ENCODE peak calls at places on chromosomes 16 and 17, in six cellular contexts. One of them, this sample, is unnamed.

GRCh38 chr17:36082062-36082461 is 7.9 kb downstream of the CCL3 start:
- DNase-seq in trophoblast cell: no peak
- DNase-seq in mesenchymal stem cell: no peak
- DNase-seq in H1: no peak
- DNase-seq in neuronal stem cell: no peak
- DNase-seq in IMR-90: no peak
- DNase-seq in this sample: no peak

GRCh38 chr16:22198547-22199293 is 7.4 kb upstream of the EEF2K start:
- DNase-seq in neuronal stem cell: no peak
- DNase-seq in IMR-90: peak
- DNase-seq in trophoblast cell: no peak
- DNase-seq in H1: no peak
- DNase-seq in mesenchymal stem cell: peak
- DNase-seq in this sample: peak

GRCh38 chr17:42387663-42388380 is 420 bp downstream of the STAT3 start:
- DNase-seq in trophoblast cell: peak
- DNase-seq in mesenchymal stem cell: peak
- DNase-seq in IMR-90: no peak
- DNase-seq in H1: no peak
- DNase-seq in neuronal stem cell: no peak
- DNase-seq in this sample: peak

GRCh38 chr17:4043862-4044261 is 79.6 kb upstream of the ATP2A3 start:
- DNase-seq in H1: no peak
- DNase-seq in trophoblast cell: no peak
- DNase-seq in IMR-90: no peak
- DNase-seq in neuronal stem cell: no peak
- DNase-seq in mesenchymal stem cell: no peak
- DNase-seq in this sample: no peak

GRCh38 chr16:24235806-24236205 is 20.3 kb upstream of the CACNG3 start:
- DNase-seq in neuronal stem cell: no peak
- DNase-seq in IMR-90: no peak
- DNase-seq in H1: no peak
- DNase-seq in mesenchymal stem cell: no peak
- DNase-seq in trophoblast cell: no peak
- DNase-seq in this sample: no peak

GRCh38 chr17:56699186-56699895 is 105.8 kb downstream of the NOG start:
- DNase-seq in neuronal stem cell: peak
- DNase-seq in H1: peak
- DNase-seq in IMR-90: peak
- DNase-seq in mesenchymal stem cell: peak
- DNase-seq in trophoblast cell: peak
- DNase-seq in this sample: peak

GRCh38 chr17:42071810-42072209 is 21.4 kb upstream of the C17orf113 start:
- DNase-seq in neuronal stem cell: no peak
- DNase-seq in H1: no peak
- DNase-seq in trophoblast cell: no peak
- DNase-seq in mesenchymal stem cell: no peak
- DNase-seq in IMR-90: no peak
- DNase-seq in this sample: no peak

GRCh38 chr17:2101448-2102257 is 46.8 kb downstream of the HIC1 start:
- DNase-seq in IMR-90: no peak
- DNase-seq in trophoblast cell: peak
- DNase-seq in H1: no peak
- DNase-seq in mesenchymal stem cell: no peak
- DNase-seq in neuronal stem cell: no peak
- DNase-seq in this sample: no peak

GRCh38 chr16:11955713-11956123 is 9.3 kb upstream of the TNFRSF17 start:
- DNase-seq in mesenchymal stem cell: peak
- DNase-seq in neuronal stem cell: no peak
- DNase-seq in H1: no peak
- DNase-seq in trophoblast cell: peak
- DNase-seq in IMR-90: peak
- DNase-seq in this sample: no peak

GRCh38 chr16:989354-989814 is 7.8 kb downstream of the SOX8 start:
- DNase-seq in H1: no peak
- DNase-seq in IMR-90: no peak
- DNase-seq in neuronal stem cell: no peak
- DNase-seq in trophoblast cell: no peak
- DNase-seq in mesenchymal stem cell: no peak
- DNase-seq in this sample: no peak

GRCh38 chr16:79874391-79874790 is 273.9 kb upstream of the MAF start:
- DNase-seq in IMR-90: no peak
- DNase-seq in mesenchymal stem cell: no peak
- DNase-seq in H1: no peak
- DNase-seq in neuronal stem cell: no peak
- DNase-seq in trophoblast cell: no peak
- DNase-seq in this sample: no peak

GRCh38 chr17:20094777-20095176 is 85.6 kb downstream of the SPECC1 start:
- DNase-seq in mesenchymal stem cell: no peak
- DNase-seq in trophoblast cell: no peak
- DNase-seq in neuronal stem cell: no peak
- DNase-seq in H1: no peak
- DNase-seq in IMR-90: no peak
- DNase-seq in this sample: no peak

GRCh38 chr16:1296688-1297412 is 12.6 kb upstream of the UBE2I start:
- DNase-seq in H1: no peak
- DNase-seq in neuronal stem cell: no peak
- DNase-seq in trophoblast cell: peak
- DNase-seq in IMR-90: peak
- DNase-seq in mesenchymal stem cell: peak
- DNase-seq in this sample: no peak

GRCh38 chr17:43812396-43813265 is 20.3 kb downstream of the MPP3 start:
- DNase-seq in IMR-90: no peak
- DNase-seq in mesenchymal stem cell: no peak
- DNase-seq in trophoblast cell: no peak
- DNase-seq in neuronal stem cell: no peak
- DNase-seq in H1: no peak
- DNase-seq in this sample: no peak

GRCh38 chr16:14097182-14097951 is 26.2 kb downstream of the MRTFB start:
- DNase-seq in neuronal stem cell: peak
- DNase-seq in trophoblast cell: peak
- DNase-seq in H1: no peak
- DNase-seq in IMR-90: no peak
- DNase-seq in mesenchymal stem cell: peak
- DNase-seq in this sample: no peak

GRCh38 chr16:1981972-1982574 is 804 bp upstream of the NOXO1 start:
- DNase-seq in trophoblast cell: no peak
- DNase-seq in H1: no peak
- DNase-seq in IMR-90: no peak
- DNase-seq in mesenchymal stem cell: no peak
- DNase-seq in neuronal stem cell: no peak
- DNase-seq in this sample: no peak

GRCh38 chr17:37365589-37365988 is 10.2 kb upstream of the C17orf78 start:
- DNase-seq in IMR-90: no peak
- DNase-seq in neuronal stem cell: no peak
- DNase-seq in trophoblast cell: no peak
- DNase-seq in mesenchymal stem cell: no peak
- DNase-seq in H1: no peak
- DNase-seq in this sample: no peak

GRCh38 chr16:68711421-68712139 is 25.5 kb upstream of the CDH1 start:
- DNase-seq in H1: no peak
- DNase-seq in mesenchymal stem cell: no peak
- DNase-seq in IMR-90: no peak
- DNase-seq in neuronal stem cell: no peak
- DNase-seq in trophoblast cell: peak
- DNase-seq in this sample: no peak

GRCh38 chr16:51103590-51103989 is 47.5 kb downstream of the SALL1 start:
- DNase-seq in mesenchymal stem cell: no peak
- DNase-seq in H1: no peak
- DNase-seq in trophoblast cell: no peak
- DNase-seq in neuronal stem cell: no peak
- DNase-seq in IMR-90: no peak
- DNase-seq in this sample: no peak

GRCh38 chr16:1913327-1914083 is 4.7 kb downstream of the HS3ST6 start:
- DNase-seq in IMR-90: no peak
- DNase-seq in mesenchymal stem cell: no peak
- DNase-seq in H1: no peak
- DNase-seq in neuronal stem cell: no peak
- DNase-seq in trophoblast cell: no peak
- DNase-seq in this sample: no peak

GRCh38 chr17:66755101-66755943 is 79.6 kb upstream of the CACNG5 start:
- DNase-seq in mesenchymal stem cell: no peak
- DNase-seq in neuronal stem cell: no peak
- DNase-seq in IMR-90: no peak
- DNase-seq in trophoblast cell: no peak
- DNase-seq in H1: no peak
- DNase-seq in this sample: no peak

GRCh38 chr17:17067277-17067676 is 25.0 kb downstream of the MPRIP start:
- DNase-seq in IMR-90: peak
- DNase-seq in H1: no peak
- DNase-seq in neuronal stem cell: no peak
- DNase-seq in mesenchymal stem cell: no peak
- DNase-seq in trophoblast cell: peak
- DNase-seq in this sample: peak
- H3K4me2 ChIP-seq in IMR-90: no peak
- H3K4me2 ChIP-seq in H1: no peak
- H3K4me2 ChIP-seq in neuronal stem cell: no peak
- H3K4me2 ChIP-seq in mesenchymal stem cell: no peak
- H3K4me2 ChIP-seq in trophoblast cell: no peak
- H3K4me2 ChIP-seq in this sample: no peak

DNA sequence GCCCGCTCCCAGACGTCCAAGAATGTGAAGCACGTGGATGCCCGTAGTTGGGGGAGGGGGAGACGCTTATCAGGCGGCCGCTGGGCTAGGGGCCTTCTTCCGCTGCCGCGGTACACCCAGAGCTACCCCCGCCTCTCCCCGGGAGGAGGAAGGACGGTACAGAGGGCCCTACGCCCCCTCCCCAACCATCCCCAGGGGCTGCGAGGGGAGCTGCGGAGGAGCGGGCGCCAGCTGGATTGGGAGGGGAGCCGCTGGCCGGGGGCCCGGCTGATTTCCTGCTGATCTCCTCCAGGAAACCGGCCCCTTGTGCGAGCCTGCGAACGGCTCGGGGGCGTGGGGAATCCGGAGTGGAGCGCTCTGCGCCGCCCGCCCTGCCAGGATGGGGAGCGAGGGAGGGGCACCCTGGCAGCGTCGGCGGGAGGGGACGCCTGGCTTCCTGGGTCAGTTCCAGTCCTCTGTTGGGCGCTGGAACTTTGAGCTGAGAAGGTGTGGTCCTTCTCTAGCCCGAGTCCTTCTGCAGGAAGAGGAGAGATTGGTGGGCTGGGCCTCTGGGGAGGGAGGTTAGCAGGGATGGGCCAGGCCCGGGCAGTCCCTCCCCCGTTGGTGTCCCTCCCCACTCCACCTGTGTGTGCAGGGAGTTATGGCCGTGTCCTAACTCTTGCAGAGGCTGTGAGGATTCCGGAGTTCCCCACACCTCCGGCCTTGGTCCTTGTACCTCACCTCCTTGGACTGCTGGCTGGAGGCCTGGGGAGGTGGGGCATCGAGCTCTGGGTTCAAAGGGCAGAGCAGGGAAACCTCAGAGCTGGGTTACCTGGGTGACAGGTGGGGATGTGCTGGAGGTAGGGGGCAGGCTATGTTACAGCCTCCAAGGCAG is 19.1 kb downstream of the GJD3 start:
- DNase-seq in H1: no peak
- DNase-seq in IMR-90: peak
- DNase-seq in neuronal stem cell: peak
- DNase-seq in trophoblast cell: peak
- DNase-seq in mesenchymal stem cell: peak
- DNase-seq in this sample: peak
- H2BK120ac ChIP-seq in H1: no peak
- H2BK120ac ChIP-seq in IMR-90: peak
- H2BK120ac ChIP-seq in neuronal stem cell: peak
- H2BK120ac ChIP-seq in trophoblast cell: peak
- H2BK120ac ChIP-seq in mesenchymal stem cell: peak
- H2BK120ac ChIP-seq in this sample: no peak

DNA sequence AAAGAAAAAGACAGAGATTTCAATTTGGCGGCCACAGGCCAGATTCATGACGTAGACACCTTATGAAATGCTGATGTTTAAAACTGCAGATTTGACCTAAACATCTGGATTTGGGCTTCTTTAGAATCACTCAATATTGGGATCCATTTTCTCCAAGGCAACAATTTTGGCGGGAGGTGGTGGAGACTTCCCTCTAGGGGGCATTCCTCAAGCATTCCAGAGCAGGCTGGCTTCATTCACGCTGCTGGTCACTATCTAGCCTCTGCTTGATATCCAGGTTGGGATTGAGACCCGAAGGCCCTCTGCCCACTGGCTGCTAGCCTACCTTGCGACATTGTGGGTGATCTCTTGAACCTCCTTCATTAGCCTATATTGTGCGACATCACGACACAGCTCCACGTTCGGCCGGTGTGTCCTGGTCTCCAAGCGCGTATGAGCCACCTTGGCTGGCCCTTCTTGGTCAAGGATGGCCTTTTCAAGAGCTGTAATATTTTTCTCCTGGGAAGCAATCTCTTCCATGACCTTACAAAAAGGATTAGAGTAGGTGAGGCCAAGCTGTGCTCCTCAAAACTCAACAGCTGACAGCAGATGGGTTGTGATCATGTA is 24.5 kb downstream of the FBXO39 start:
- DNase-seq in H1: no peak
- DNase-seq in mesenchymal stem cell: no peak
- DNase-seq in trophoblast cell: no peak
- DNase-seq in IMR-90: peak
- DNase-seq in neuronal stem cell: no peak
- DNase-seq in this sample: peak
- H2AFZ ChIP-seq in H1: peak
- H2AFZ ChIP-seq in mesenchymal stem cell: no peak
- H2AFZ ChIP-seq in trophoblast cell: no peak
- H2AFZ ChIP-seq in IMR-90: no peak
- H2AFZ ChIP-seq in neuronal stem cell: no peak
- H2AFZ ChIP-seq in this sample: no peak

GRCh38 chr17:45425125-45425983 is 7.3 kb downstream of the ARHGAP27 start:
- DNase-seq in neuronal stem cell: no peak
- DNase-seq in trophoblast cell: peak
- DNase-seq in IMR-90: peak
- DNase-seq in H1: peak
- DNase-seq in mesenchymal stem cell: peak
- DNase-seq in this sample: peak

GRCh38 chr17:45423936-45424335 is 8.7 kb downstream of the ARHGAP27 start:
- DNase-seq in H1: no peak
- DNase-seq in IMR-90: no peak
- DNase-seq in mesenchymal stem cell: no peak
- DNase-seq in neuronal stem cell: no peak
- DNase-seq in trophoblast cell: no peak
- DNase-seq in this sample: no peak

GRCh38 chr17:45425984-45426413 is 6.7 kb downstream of the ARHGAP27 start:
- DNase-seq in mesenchymal stem cell: no peak
- DNase-seq in H1: no peak
- DNase-seq in IMR-90: no peak
- DNase-seq in trophoblast cell: no peak
- DNase-seq in neuronal stem cell: no peak
- DNase-seq in this sample: peak

GRCh38 chr17:45423304-45423703 is 9.4 kb downstream of the ARHGAP27 start:
- DNase-seq in trophoblast cell: no peak
- DNase-seq in H1: no peak
- DNase-seq in IMR-90: no peak
- DNase-seq in neuronal stem cell: no peak
- DNase-seq in mesenchymal stem cell: no peak
- DNase-seq in this sample: no peak

DNA sequence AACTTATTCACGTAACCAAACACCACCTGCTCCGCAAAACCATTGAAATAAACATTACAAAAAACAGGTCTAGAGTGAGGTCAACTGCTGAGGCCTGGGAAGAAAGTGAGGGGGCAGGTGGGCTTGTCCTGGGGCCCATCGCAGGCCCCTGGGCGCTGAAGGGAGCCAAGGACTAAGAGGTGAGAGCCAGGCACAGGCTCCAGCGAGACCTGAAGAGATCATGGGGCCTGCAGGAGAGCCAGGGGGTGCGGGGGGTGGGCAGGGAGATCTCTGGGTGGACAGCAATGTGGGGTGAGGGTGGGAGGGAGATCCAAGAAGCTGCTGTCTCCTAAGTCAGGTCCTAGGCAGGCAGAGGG is 7.9 kb downstream of the ARHGAP27 start:
- DNase-seq in trophoblast cell: no peak
- DNase-seq in IMR-90: no peak
- DNase-seq in mesenchymal stem cell: no peak
- DNase-seq in H1: no peak
- DNase-seq in neuronal stem cell: no peak
- DNase-seq in this sample: no peak
- H3K4me2 ChIP-seq in trophoblast cell: peak
- H3K4me2 ChIP-seq in IMR-90: no peak
- H3K4me2 ChIP-seq in mesenchymal stem cell: no peak
- H3K4me2 ChIP-seq in H1: peak
- H3K4me2 ChIP-seq in neuronal stem cell: no peak
- H3K4me2 ChIP-seq in this sample: peak